ENCODE peak calls at places on chromosomes 11 and 22, in six cellular contexts. N is A549, R is IMR-90, M is GM12878, V is HepG2, I is H1. C is an unnamed sample.

GRCh38 chr22:41834005-41834975 is 1.4 kb downstream of the SREBF2 start:
- DNase-seq in N (no peak), V (peak; percentile 61), R (no peak), I (no peak), M (no peak), C (no peak)

GRCh38 chr11:26958650-26959049 is 35.3 kb upstream of the FIBIN start:
- DNase-seq in V (no peak), N (no peak), I (no peak), M (no peak), R (no peak), C (no peak)

GRCh38 chr22:30865656-30866055 is 102.9 kb downstream of the MORC2 start:
- DNase-seq in I (no peak), M (no peak), N (no peak), R (no peak), V (no peak), C (no peak)

GRCh38 chr11:56782167-56782847 is 33.8 kb upstream of the OR9G4 start:
- DNase-seq in R (no peak), V (no peak), N (no peak), I (no peak), M (peak; percentile 19), C (no peak)

GRCh38 chr11:19952101-19952605 is 208.1 kb downstream of the DBX1 start:
- DNase-seq in M (no peak), I (no peak), R (no peak), N (no peak), V (peak; percentile 92), C (no peak)

GRCh38 chr11:126861796-126862195 is 138.8 kb downstream of the KIRREL3 start:
- DNase-seq in N (no peak), V (no peak), M (no peak), R (no peak), I (no peak), C (no peak)

GRCh38 chr11:612201-612960 is 3.4 kb downstream of the IRF7 start:
- DNase-seq in N (peak; percentile 35), M (no peak), V (peak; percentile 29), I (no peak), R (peak; percentile 22), C (peak; percentile 16)

GRCh38 chr22:17770180-17771077 is 3.8 kb downstream of the BID start:
- DNase-seq in R (no peak), N (no peak), I (no peak), V (no peak), M (no peak), C (no peak)

GRCh38 chr11:3645552-3645951 is 624 bp downstream of the ART1 start:
- DNase-seq in R (no peak), N (no peak), M (no peak), I (no peak), V (no peak), C (no peak)

GRCh38 chr11:21426931-21427330 is 757.5 kb downstream of the NELL1 start:
- DNase-seq in V (no peak), I (no peak), N (no peak), M (no peak), R (no peak), C (no peak)

GRCh38 chr11:94938399-94939055 is 34.8 kb downstream of the CWC15 start:
- DNase-seq in I (no peak), R (peak; percentile 92), M (no peak), V (no peak), N (no peak), C (no peak)

GRCh38 chr11:17807034-17807433 is 72.5 kb downstream of the KCNC1 start:
- DNase-seq in V (peak; percentile 11), N (no peak), I (no peak), R (no peak), M (no peak), C (no peak)

DNA sequence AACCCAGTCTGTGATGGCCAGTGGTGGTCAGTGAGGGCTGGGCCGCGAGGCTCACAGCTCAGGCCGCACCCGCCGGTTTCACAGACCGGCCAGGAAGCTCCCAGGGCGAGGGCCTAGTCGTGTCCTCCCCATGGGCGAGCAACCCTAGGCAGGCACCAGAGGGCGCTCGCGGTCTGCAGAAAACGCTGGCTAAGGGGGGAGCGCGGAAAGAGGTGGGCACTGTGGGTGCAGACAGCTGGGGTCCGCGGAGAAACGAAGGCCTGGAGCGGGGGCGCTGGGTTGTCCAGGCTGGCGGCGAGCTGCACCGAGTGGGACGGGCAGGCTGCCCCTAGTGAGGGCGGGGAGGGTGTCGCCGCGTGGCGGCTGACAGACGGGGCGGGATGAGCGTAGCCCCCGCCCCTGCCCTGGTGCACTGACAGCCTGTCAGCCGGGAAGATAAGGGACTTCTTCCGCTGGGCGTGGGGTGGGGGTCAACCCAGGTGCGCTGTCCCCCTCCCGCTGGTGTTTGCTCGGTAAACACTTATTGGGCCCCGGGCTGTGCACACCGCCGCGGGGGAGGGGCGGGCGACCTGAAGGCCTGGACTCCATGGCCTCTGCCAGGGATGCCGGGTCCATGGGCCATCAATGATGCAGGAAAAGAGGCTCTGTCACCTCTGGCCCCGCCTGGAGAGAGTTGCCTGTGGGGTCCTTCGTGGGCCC is 7.5 kb downstream of the GP1BB start:
- DNase-seq in I (no peak), N (peak; percentile 58), V (peak; percentile 78), R (peak; percentile 67), M (no peak), C (peak; percentile 50)
- TF ChIP-seq CEBPB in I (no peak), N (no peak), V (no peak), R (no peak), M (no peak), C (no peak)

GRCh38 chr22:37222440-37222971 is 10.2 kb upstream of the SSTR3 start:
- DNase-seq in M (no peak), I (no peak), V (no peak), N (no peak), R (no peak), C (no peak)
- TF ChIP-seq CEBPB in M (no peak), I (no peak), V (no peak), N (no peak), R (no peak), C (no peak)

GRCh38 chr11:114970908-114971645 is 292.8 kb downstream of the NXPE2 start:
- DNase-seq in N (no peak), R (no peak), V (no peak), M (no peak), I (no peak), C (no peak)
- TF ChIP-seq CEBPB in N (no peak), R (no peak), V (no peak), M (no peak), I (no peak), C (no peak)

GRCh38 chr22:50540352-50540751 is 5.3 kb upstream of the KLHDC7B start:
- DNase-seq in M (no peak), R (no peak), N (no peak), V (no peak), I (no peak), C (no peak)

GRCh38 chr22:50544746-50545253 is 899 bp upstream of the KLHDC7B start:
- DNase-seq in R (no peak), N (no peak), M (no peak), I (no peak), V (no peak), C (no peak)

GRCh38 chr22:50545522-50546325 is at the start of gene KLHDC7B:
- DNase-seq in M (no peak), R (peak; percentile 35), I (no peak), V (no peak), N (no peak), C (no peak)

GRCh38 chr22:50544078-50544745 is 1.5 kb upstream of the KLHDC7B start:
- DNase-seq in V (no peak), I (no peak), R (peak; percentile 49), M (no peak), N (peak; percentile 85), C (no peak)

DNA sequence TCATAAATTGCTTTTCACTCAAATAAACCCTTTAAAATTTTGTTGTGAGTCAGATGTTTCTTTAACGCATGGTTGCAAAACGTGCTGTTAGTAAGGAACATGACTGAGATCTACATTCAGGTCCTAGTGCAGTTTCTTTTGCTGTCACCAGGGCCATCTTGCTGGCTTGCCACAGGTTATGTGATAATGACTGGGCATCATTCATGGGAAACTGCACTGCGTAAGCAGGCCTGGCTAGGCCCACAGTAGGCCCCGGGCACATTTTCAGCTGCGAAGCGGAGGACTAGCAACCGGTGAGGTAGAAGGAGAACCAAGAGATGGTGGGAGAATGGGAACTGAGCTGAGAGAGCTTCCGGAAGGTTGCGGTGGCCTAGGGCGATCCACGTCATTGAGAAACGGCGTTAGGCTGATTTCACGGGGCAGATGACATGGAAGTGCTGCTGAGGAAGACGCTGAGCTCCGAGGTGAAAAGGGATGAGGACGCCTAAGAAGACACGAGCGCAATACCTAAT is 3.2 kb upstream of the KLHDC7B start:
- DNase-seq in M (peak; percentile 93), R (no peak), I (no peak), V (no peak), N (no peak), C (no peak)
- TF ChIP-seq CEBPB in M (no peak), R (no peak), I (no peak), V (no peak), N (no peak), C (no peak)

GRCh38 chr11:133955945-133956421 is 785 bp downstream of the IGSF9B start:
- DNase-seq in R (no peak), V (no peak), I (no peak), M (no peak), N (no peak), C (no peak)
- TF ChIP-seq CEBPB in R (no peak), V (no peak), I (no peak), M (no peak), N (no peak), C (no peak)

C was measured in HCT116.